ENCODE peak calls at places on chromosomes 6 and 20, in six cellular contexts. T, P, Y, O, U and N are unnamed samples.

GRCh38 chr6:56770011-56770520 is 127.4 kb upstream of the DST start:
- DNase-seq in Y (no peak), T (peak), U (no peak), O (no peak), P (no peak), N (no peak)

GRCh38 chr20:50394569-50394968 is 115.6 kb upstream of the PTPN1 start:
- DNase-seq in O (no peak), U (no peak), T (no peak), P (no peak), Y (no peak), N (no peak)

GRCh38 chr6:20266851-20267608 is 54.8 kb upstream of the MBOAT1 start:
- DNase-seq in Y (no peak), P (no peak), U (no peak), T (no peak), O (no peak), N (no peak)

GRCh38 chr20:21509597-21510331 is 4.1 kb downstream of the NKX2-2 start:
- DNase-seq in Y (no peak), U (no peak), T (peak), O (no peak), P (no peak), N (no peak)

GRCh38 chr20:62054451-62054953 is 11.2 kb downstream of the TAF4 start:
- DNase-seq in U (no peak), Y (no peak), O (no peak), P (no peak), T (no peak), N (no peak)

GRCh38 chr20:58549681-58550542 is 34.7 kb upstream of the APCDD1L start:
- DNase-seq in P (no peak), O (no peak), Y (no peak), T (no peak), U (no peak), N (no peak)

GRCh38 chr20:59253325-59253724 is 47.1 kb upstream of the EDN3 start:
- DNase-seq in U (no peak), P (no peak), Y (no peak), T (no peak), O (no peak), N (no peak)

GRCh38 chr6:161481786-161482516 is 208.1 kb upstream of the AGPAT4 start:
- DNase-seq in O (no peak), Y (no peak), P (no peak), U (no peak), T (peak), N (no peak)

GRCh38 chr20:3783068-3783489 is 1.8 kb upstream of the SPEF1 start:
- DNase-seq in Y (no peak), T (no peak), U (no peak), P (no peak), O (no peak), N (no peak)

GRCh38 chr6:142846883-142847287 is 98.1 kb downstream of the HIVEP2 start:
- DNase-seq in Y (no peak), U (no peak), P (no peak), O (peak), T (peak), N (peak)

GRCh38 chr20:20568604-20569205 is 143.7 kb downstream of the RALGAPA2 start:
- DNase-seq in O (peak), T (peak), U (no peak), P (no peak), Y (peak), N (peak)

GRCh38 chr6:70257874-70258273 is 45.0 kb downstream of the COL9A1 start:
- DNase-seq in Y (no peak), T (no peak), P (no peak), O (no peak), U (no peak), N (no peak)

GRCh38 chr6:157714153-157714490 is 108.9 kb upstream of the SNX9 start:
- DNase-seq in O (peak), U (no peak), P (no peak), Y (no peak), T (peak), N (no peak)

GRCh38 chr6:33583591-33584155 is 3.6 kb upstream of the BAK1 start:
- DNase-seq in P (no peak), U (no peak), Y (no peak), O (no peak), T (no peak), N (peak)

GRCh38 chr20:5784735-5785134 is 34.5 kb downstream of the SHLD1 start:
- DNase-seq in P (no peak), U (no peak), Y (no peak), T (no peak), O (no peak), N (no peak)

GRCh38 chr20:14915356-14915755 is 577.9 kb upstream of the FLRT3 start:
- DNase-seq in Y (no peak), T (no peak), O (no peak), P (no peak), U (no peak), N (no peak)

GRCh38 chr20:31723282-31724078 is 812 bp upstream of the BCL2L1 start:
- DNase-seq in O (peak), T (peak), P (peak), Y (peak), U (peak), N (peak)

GRCh38 chr6:158655569-158656450 is 6.0 kb downstream of the SYTL3 start:
- DNase-seq in P (no peak), U (no peak), T (no peak), Y (no peak), O (no peak), N (no peak)

GRCh38 chr20:49575551-49576060 is 7.7 kb upstream of the PTGIS start:
- DNase-seq in P (no peak), U (no peak), O (no peak), Y (no peak), T (no peak), N (no peak)